ENCODE peak calls at places on chromosomes 11 and 22, in four cellular contexts. One of them, this sample, is unnamed.
A peak's percentile ranks its signal among the peaks of the same experiment; 100 is the strongest.

GRCh38 chr11:71444811-71445210 is 3.4 kb downstream of the DHCR7 start:
- DNase-seq in HepG2: no peak
- DNase-seq in GM12878: no peak
- DNase-seq in K562: no peak
- DNase-seq in this sample: no peak

GRCh38 chr11:33624082-33624481 is 76.5 kb downstream of the C11orf91 start:
- DNase-seq in HepG2: no peak
- DNase-seq in GM12878: no peak
- DNase-seq in K562: no peak
- DNase-seq in this sample: no peak

GRCh38 chr11:82229346-82229745 is 504.3 kb downstream of the FAM181B start:
- DNase-seq in HepG2: peak; percentile 12
- DNase-seq in GM12878: no peak
- DNase-seq in K562: no peak
- DNase-seq in this sample: peak; percentile 7

GRCh38 chr11:122976734-122977454 is 4.7 kb downstream of the BSX start:
- DNase-seq in HepG2: no peak
- DNase-seq in GM12878: no peak
- DNase-seq in K562: no peak
- DNase-seq in this sample: peak; percentile 82

GRCh38 chr11:79439430-79439892 is 1.4 kb downstream of the TENM4 start:
- DNase-seq in HepG2: no peak
- DNase-seq in GM12878: no peak
- DNase-seq in K562: no peak
- DNase-seq in this sample: peak; percentile 38

GRCh38 chr22:49701380-49702067 is 126.1 kb downstream of the BRD1 start:
- DNase-seq in HepG2: no peak
- DNase-seq in GM12878: no peak
- DNase-seq in K562: peak; percentile 36
- DNase-seq in this sample: no peak

GRCh38 chr11:60710482-60710881 is 11.1 kb downstream of the MS4A8 start:
- DNase-seq in HepG2: no peak
- DNase-seq in GM12878: no peak
- DNase-seq in K562: no peak
- DNase-seq in this sample: no peak

GRCh38 chr11:45110562-45110961 is 35.9 kb upstream of the PRDM11 start:
- DNase-seq in HepG2: peak; percentile 72
- DNase-seq in GM12878: no peak
- DNase-seq in K562: peak; percentile 74
- DNase-seq in this sample: peak; percentile 76

GRCh38 chr11:1460396-1460795 is 26.2 kb downstream of the MOB2 start:
- DNase-seq in HepG2: no peak
- DNase-seq in GM12878: no peak
- DNase-seq in K562: no peak
- DNase-seq in this sample: no peak

GRCh38 chr11:12075822-12076821 is 34.3 kb upstream of the MICAL2 start:
- DNase-seq in HepG2: no peak
- DNase-seq in GM12878: no peak
- DNase-seq in K562: no peak
- DNase-seq in this sample: no peak

GRCh38 chr11:77387701-77388100 is 86.2 kb downstream of the PAK1 start:
- DNase-seq in HepG2: no peak
- DNase-seq in GM12878: no peak
- DNase-seq in K562: no peak
- DNase-seq in this sample: no peak

GRCh38 chr11:1572200-1573076 is at the start of gene DUSP8:
- DNase-seq in HepG2: peak; percentile 46
- DNase-seq in GM12878: no peak
- DNase-seq in K562: peak; percentile 98
- DNase-seq in this sample: peak; percentile 98

GRCh38 chr11:61869636-61870428 is 21.5 kb downstream of the FADS3 start:
- DNase-seq in HepG2: no peak
- DNase-seq in GM12878: no peak
- DNase-seq in K562: peak; percentile 82
- DNase-seq in this sample: no peak

GRCh38 chr11:15800121-15800800 is 556.1 kb downstream of the SOX6 start:
- DNase-seq in HepG2: no peak
- DNase-seq in GM12878: no peak
- DNase-seq in K562: no peak
- DNase-seq in this sample: no peak

GRCh38 chr11:31640611-31641010 is 131.0 kb downstream of the ELP4 start:
- DNase-seq in HepG2: no peak
- DNase-seq in GM12878: no peak
- DNase-seq in K562: no peak
- DNase-seq in this sample: no peak

GRCh38 chr11:128290106-128290840 is 297.1 kb downstream of the ETS1 start:
- DNase-seq in HepG2: peak; percentile 21
- DNase-seq in GM12878: peak; percentile 80
- DNase-seq in K562: peak; percentile 48
- DNase-seq in this sample: peak; percentile 68

GRCh38 chr11:19817870-19818269 is 105.2 kb downstream of the NAV2 start:
- DNase-seq in HepG2: no peak
- DNase-seq in GM12878: no peak
- DNase-seq in K562: no peak
- DNase-seq in this sample: no peak

GRCh38 chr11:65661599-65662246 is 993 bp downstream of the RELA start:
- DNase-seq in HepG2: no peak
- DNase-seq in GM12878: no peak
- DNase-seq in K562: no peak
- DNase-seq in this sample: no peak

GRCh38 chr11:20159680-20160381 is 444 bp downstream of the DBX1 start:
- DNase-seq in HepG2: no peak
- DNase-seq in GM12878: no peak
- DNase-seq in K562: no peak
- DNase-seq in this sample: peak; percentile 46

GRCh38 chr11:16813141-16813540 is 74.7 kb downstream of the C11orf58 start:
- DNase-seq in HepG2: no peak
- DNase-seq in GM12878: no peak
- DNase-seq in K562: no peak
- DNase-seq in this sample: no peak

GRCh38 chr22:20918663-20919220 is 1.5 kb downstream of the CRKL start:
- DNase-seq in HepG2: peak; percentile 20
- DNase-seq in GM12878: no peak
- DNase-seq in K562: peak; percentile 86
- DNase-seq in this sample: peak; percentile 42

GRCh38 chr11:18046116-18046777 is at the start of gene TPH1:
- DNase-seq in HepG2: no peak
- DNase-seq in GM12878: no peak
- DNase-seq in K562: peak; percentile 12
- DNase-seq in this sample: peak; percentile 84

GRCh38 chr11:2382129-2382517 is 5.0 kb downstream of the CD81 start:
- DNase-seq in HepG2: no peak
- DNase-seq in GM12878: no peak
- DNase-seq in K562: no peak
- DNase-seq in this sample: no peak

GRCh38 chr11:76233936-76234703 is 27.8 kb upstream of the WNT11 start:
- DNase-seq in HepG2: no peak
- DNase-seq in GM12878: peak; percentile 37
- DNase-seq in K562: peak; percentile 52
- DNase-seq in this sample: peak; percentile 74

GRCh38 chr11:1873048-1873812 is 18.5 kb downstream of the PRR33 start:
- DNase-seq in HepG2: no peak
- DNase-seq in GM12878: no peak
- DNase-seq in K562: no peak
- DNase-seq in this sample: peak; percentile 47

GRCh38 chr11:133952199-133953190 is 4.3 kb downstream of the IGSF9B start:
- DNase-seq in HepG2: no peak
- DNase-seq in GM12878: no peak
- DNase-seq in K562: no peak
- DNase-seq in this sample: no peak
- H3K4me1 ChIP-seq in HepG2: no peaks in the 10 kb centered on the region
- H3K4me1 ChIP-seq in GM12878: peaks cover 8% of the 10 kb centered on the region
- H3K4me1 ChIP-seq in K562: peaks cover 7% of the 10 kb centered on the region
- H3K4me1 ChIP-seq in this sample: no peaks in the 10 kb centered on the region

GRCh38 chr11:62909107-62909894 is 11.9 kb downstream of the CHRM1 start:
- DNase-seq in HepG2: peak; percentile 70
- DNase-seq in GM12878: no peak
- DNase-seq in K562: peak; percentile 72
- DNase-seq in this sample: peak; percentile 82
- TF ChIP-seq POLR2AphosphoS5 in HepG2: no peak
- TF ChIP-seq POLR2AphosphoS5 in GM12878: no peak
- TF ChIP-seq POLR2AphosphoS5 in K562: no peak
- TF ChIP-seq POLR2AphosphoS5 in this sample: no peak

DNA sequence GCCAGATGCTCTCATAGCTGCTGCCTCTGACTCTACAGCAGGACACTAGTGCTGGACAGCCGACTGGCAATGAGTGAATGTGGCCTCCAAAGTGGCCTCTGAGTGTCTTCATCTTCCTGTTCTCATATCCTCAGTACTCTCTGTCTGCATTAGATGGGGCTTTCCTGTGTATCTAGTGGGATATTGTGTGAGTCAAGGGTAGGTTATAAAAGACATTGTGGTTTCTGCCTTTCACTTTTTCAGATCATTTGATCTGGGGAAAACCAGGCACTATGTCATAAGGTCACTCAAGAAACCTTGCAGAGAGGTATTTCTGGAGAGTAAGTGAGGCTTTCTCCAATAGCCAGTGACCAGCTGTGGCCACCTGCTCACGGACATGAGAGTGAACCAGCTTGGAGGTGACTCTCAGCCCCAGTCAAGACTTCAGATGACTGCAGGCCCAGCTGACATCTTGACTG is 333.6 kb upstream of the NCAM1 start:
- DNase-seq in HepG2: no peak
- DNase-seq in GM12878: peak; percentile 83
- DNase-seq in K562: no peak
- DNase-seq in this sample: no peak
- TF ChIP-seq MXI1 in HepG2: no peak
- TF ChIP-seq MXI1 in GM12878: no peak
- TF ChIP-seq MXI1 in K562: no peak
- TF ChIP-seq MXI1 in this sample: no peak

GRCh38 chr11:115217726-115218311 is 286.4 kb downstream of the CADM1 start:
- DNase-seq in HepG2: no peak
- DNase-seq in GM12878: no peak
- DNase-seq in K562: no peak
- DNase-seq in this sample: no peak
- H3K4me1 ChIP-seq in HepG2: no peaks in the 10 kb centered on the region
- H3K4me1 ChIP-seq in GM12878: peaks cover 10% of the 10 kb centered on the region
- H3K4me1 ChIP-seq in K562: no peaks in the 10 kb centered on the region
- H3K4me1 ChIP-seq in this sample: no peaks in the 10 kb centered on the region

GRCh38 chr11:86515297-86516094 is 140.8 kb downstream of the CCDC81 start:
- DNase-seq in HepG2: no peak
- DNase-seq in GM12878: no peak
- DNase-seq in K562: no peak
- DNase-seq in this sample: peak; percentile 43
- TF ChIP-seq POLR2AphosphoS5 in HepG2: no peak
- TF ChIP-seq POLR2AphosphoS5 in GM12878: no peak
- TF ChIP-seq POLR2AphosphoS5 in K562: no peak
- TF ChIP-seq POLR2AphosphoS5 in this sample: peak; percentile 26

GRCh38 chr22:46573781-46574437 is 36.5 kb upstream of the CELSR1 start:
- DNase-seq in HepG2: no peak
- DNase-seq in GM12878: no peak
- DNase-seq in K562: no peak
- DNase-seq in this sample: no peak

GRCh38 chr22:46575915-46576555 is 38.6 kb upstream of the CELSR1 start:
- DNase-seq in HepG2: no peak
- DNase-seq in GM12878: no peak
- DNase-seq in K562: no peak
- DNase-seq in this sample: no peak

GRCh38 chr22:46576556-46577351 is 39.3 kb upstream of the CELSR1 start:
- DNase-seq in HepG2: no peak
- DNase-seq in GM12878: no peak
- DNase-seq in K562: peak; percentile 88
- DNase-seq in this sample: peak; percentile 95

GRCh38 chr22:46574438-46574992 is 37.1 kb upstream of the CELSR1 start:
- DNase-seq in HepG2: no peak
- DNase-seq in GM12878: no peak
- DNase-seq in K562: no peak
- DNase-seq in this sample: no peak

DNA sequence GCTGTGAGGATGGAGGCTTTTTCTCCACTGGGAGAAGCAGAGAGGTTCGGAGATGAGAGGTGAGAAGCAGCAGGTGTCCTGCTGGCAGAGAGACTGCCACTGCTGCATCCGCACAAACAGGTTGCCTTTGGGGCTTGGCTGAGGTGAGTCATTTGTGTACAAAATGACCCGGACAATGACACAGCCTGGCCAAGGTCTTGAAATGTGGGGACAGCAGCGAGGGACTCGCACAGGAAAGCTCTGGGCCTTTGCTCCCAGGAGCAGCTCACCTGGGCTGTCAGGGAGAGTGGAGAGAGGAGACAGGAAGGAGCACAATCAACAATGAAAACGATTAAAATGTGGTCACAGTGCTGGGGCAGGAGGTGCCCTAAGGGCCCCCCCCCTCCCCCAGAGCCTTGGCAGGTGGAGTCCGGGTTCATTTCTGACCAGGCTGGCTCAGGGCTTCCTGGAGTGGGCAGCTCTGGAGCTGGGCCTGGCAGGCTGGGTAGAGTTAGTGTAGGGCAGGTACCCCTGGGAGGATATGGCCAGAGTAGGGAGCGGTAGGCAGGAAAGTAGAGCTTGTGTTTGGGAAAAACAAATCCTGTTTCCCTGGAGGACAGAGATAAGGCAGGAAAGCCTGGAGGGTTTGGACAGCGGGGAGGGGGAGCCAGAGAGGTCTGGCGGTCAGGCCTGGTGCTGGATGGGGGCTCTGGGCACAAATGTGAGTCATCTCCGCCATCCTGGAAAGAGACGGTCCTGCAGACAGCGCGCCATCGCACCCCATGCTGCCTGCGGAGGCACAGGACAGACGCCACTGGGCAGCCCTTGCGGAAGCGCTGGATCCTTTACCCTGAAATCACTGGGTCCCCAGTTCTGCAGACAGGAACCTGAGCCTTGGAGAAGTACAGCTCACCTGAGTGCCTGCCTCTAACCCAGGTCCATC is 37.8 kb upstream of the CELSR1 start:
- DNase-seq in HepG2: peak; percentile 84
- DNase-seq in GM12878: no peak
- DNase-seq in K562: no peak
- DNase-seq in this sample: peak; percentile 85
- TF ChIP-seq MXI1 in HepG2: peak; percentile 22
- TF ChIP-seq MXI1 in GM12878: no peak
- TF ChIP-seq MXI1 in K562: no peak
- TF ChIP-seq MXI1 in this sample: no peak

DNA sequence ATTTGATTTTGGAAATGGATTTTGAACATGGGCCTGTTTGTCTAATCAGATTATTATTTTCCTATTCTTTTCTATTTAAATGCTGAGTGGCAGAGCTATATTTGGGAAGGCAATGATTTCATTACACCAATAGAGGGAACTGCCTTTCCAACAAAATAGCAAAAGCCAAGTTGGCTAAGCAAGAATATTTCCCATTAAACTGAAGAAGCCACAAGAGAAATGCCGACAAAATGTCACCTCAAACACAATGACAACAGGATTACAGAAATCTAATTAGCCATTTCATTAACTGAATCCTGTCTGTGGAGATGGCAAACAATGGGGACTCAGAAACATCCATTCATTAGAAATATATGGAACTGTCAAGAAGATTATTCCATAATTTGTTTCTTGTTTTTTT is 1593.1 kb upstream of the RAG2 start:
- DNase-seq in HepG2: no peak
- DNase-seq in GM12878: no peak
- DNase-seq in K562: no peak
- DNase-seq in this sample: no peak
- H3K4me1 ChIP-seq in HepG2: no peaks in the 10 kb centered on the region
- H3K4me1 ChIP-seq in GM12878: no peaks in the 10 kb centered on the region
- H3K4me1 ChIP-seq in K562: no peaks in the 10 kb centered on the region
- H3K4me1 ChIP-seq in this sample: no peaks in the 10 kb centered on the region